ENCODE peak calls at places on chromosomes 7 and 10, in five cellular contexts. One of them, this sample, is unnamed.
A peak's percentile ranks its signal among the peaks of the same experiment; 100 is the strongest.

GRCh38 chr10:44240766-44241165 is 144.1 kb downstream of the CXCL12 start:
- DNase-seq in BE2C: no peak
- DNase-seq in body of pancreas: no peak
- DNase-seq in HFF-Myc: no peak
- DNase-seq in progenitor cell of endocrine pancreas: no peak
- DNase-seq in this sample: no peak

GRCh38 chr7:82609746-82610145 is 166.2 kb upstream of the CACNA2D1 start:
- DNase-seq in BE2C: no peak
- DNase-seq in body of pancreas: no peak
- DNase-seq in HFF-Myc: no peak
- DNase-seq in progenitor cell of endocrine pancreas: no peak
- DNase-seq in this sample: no peak

GRCh38 chr7:513521-514166 is 6.0 kb downstream of the PDGFA start:
- DNase-seq in BE2C: no peak
- DNase-seq in body of pancreas: no peak
- DNase-seq in HFF-Myc: no peak
- DNase-seq in progenitor cell of endocrine pancreas: no peak
- DNase-seq in this sample: peak; percentile 47

GRCh38 chr7:2251841-2252771 is 10.1 kb downstream of the NUDT1 start:
- DNase-seq in BE2C: no peak
- DNase-seq in body of pancreas: no peak
- DNase-seq in HFF-Myc: no peak
- DNase-seq in progenitor cell of endocrine pancreas: no peak
- DNase-seq in this sample: no peak

GRCh38 chr10:113485801-113486200 is 67.1 kb upstream of the HABP2 start:
- DNase-seq in BE2C: no peak
- DNase-seq in body of pancreas: no peak
- DNase-seq in HFF-Myc: no peak
- DNase-seq in progenitor cell of endocrine pancreas: no peak
- DNase-seq in this sample: no peak

GRCh38 chr7:157405914-157406810 is 69.4 kb downstream of the DNAJB6 start:
- DNase-seq in BE2C: peak; percentile 74
- DNase-seq in body of pancreas: no peak
- DNase-seq in HFF-Myc: no peak
- DNase-seq in progenitor cell of endocrine pancreas: no peak
- DNase-seq in this sample: no peak

GRCh38 chr7:146826338-146826737 is 709.7 kb downstream of the CNTNAP2 start:
- DNase-seq in BE2C: no peak
- DNase-seq in body of pancreas: no peak
- DNase-seq in HFF-Myc: no peak
- DNase-seq in progenitor cell of endocrine pancreas: no peak
- DNase-seq in this sample: no peak

GRCh38 chr10:6383099-6383812 is 180.5 kb downstream of the PFKFB3 start:
- DNase-seq in BE2C: no peak
- DNase-seq in body of pancreas: peak; percentile 34
- DNase-seq in HFF-Myc: no peak
- DNase-seq in progenitor cell of endocrine pancreas: no peak
- DNase-seq in this sample: no peak

GRCh38 chr10:90787906-90788491 is 69.8 kb downstream of the HTR7 start:
- DNase-seq in BE2C: peak; percentile 28
- DNase-seq in body of pancreas: peak; percentile 34
- DNase-seq in HFF-Myc: no peak
- DNase-seq in progenitor cell of endocrine pancreas: peak; percentile 27
- DNase-seq in this sample: peak; percentile 67

GRCh38 chr10:63798599-63799498 is 277.6 kb downstream of the REEP3 start:
- DNase-seq in BE2C: no peak
- DNase-seq in body of pancreas: peak; percentile 73
- DNase-seq in HFF-Myc: peak; percentile 27
- DNase-seq in progenitor cell of endocrine pancreas: no peak
- DNase-seq in this sample: peak; percentile 90

GRCh38 chr10:79483948-79484347 is 28.4 kb upstream of the EIF5AL1 start:
- DNase-seq in BE2C: no peak
- DNase-seq in body of pancreas: no peak
- DNase-seq in HFF-Myc: peak; percentile 91
- DNase-seq in progenitor cell of endocrine pancreas: no peak
- DNase-seq in this sample: no peak

DNA sequence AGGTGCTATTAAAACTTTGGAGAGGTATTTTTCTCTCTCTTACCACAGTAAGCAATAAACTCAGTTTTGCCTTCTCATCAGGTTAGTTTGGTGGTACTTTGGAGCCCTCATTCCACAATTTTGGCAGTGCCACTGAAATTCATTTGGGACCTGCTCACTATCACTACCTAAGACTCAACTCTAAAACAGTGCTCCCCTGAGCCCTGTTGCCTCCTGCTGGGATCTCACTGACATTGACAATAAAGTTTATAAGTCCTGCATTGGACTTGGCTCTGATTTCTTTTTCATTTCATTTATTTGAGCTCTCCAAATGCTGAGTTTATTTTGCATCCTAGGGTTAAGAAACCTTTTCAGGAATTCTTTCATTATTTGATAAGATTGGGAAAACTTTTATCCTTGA is 130.8 kb upstream of the HPS1 start:
- DNase-seq in BE2C: no peak
- DNase-seq in body of pancreas: no peak
- DNase-seq in HFF-Myc: no peak
- DNase-seq in progenitor cell of endocrine pancreas: no peak
- DNase-seq in this sample: no peak
- TF ChIP-seq CTCF in BE2C: no peak
- TF ChIP-seq CTCF in body of pancreas: no peak
- TF ChIP-seq CTCF in HFF-Myc: no peak
- TF ChIP-seq CTCF in progenitor cell of endocrine pancreas: no peak
- TF ChIP-seq CTCF in this sample: no peak

GRCh38 chr10:88063861-88064521 is 200.6 kb downstream of the PTEN start:
- DNase-seq in BE2C: no peak
- DNase-seq in body of pancreas: no peak
- DNase-seq in HFF-Myc: no peak
- DNase-seq in progenitor cell of endocrine pancreas: no peak
- DNase-seq in this sample: no peak
- TF ChIP-seq CTCF in BE2C: no peak
- TF ChIP-seq CTCF in body of pancreas: no peak
- TF ChIP-seq CTCF in HFF-Myc: no peak
- TF ChIP-seq CTCF in progenitor cell of endocrine pancreas: no peak
- TF ChIP-seq CTCF in this sample: no peak

DNA sequence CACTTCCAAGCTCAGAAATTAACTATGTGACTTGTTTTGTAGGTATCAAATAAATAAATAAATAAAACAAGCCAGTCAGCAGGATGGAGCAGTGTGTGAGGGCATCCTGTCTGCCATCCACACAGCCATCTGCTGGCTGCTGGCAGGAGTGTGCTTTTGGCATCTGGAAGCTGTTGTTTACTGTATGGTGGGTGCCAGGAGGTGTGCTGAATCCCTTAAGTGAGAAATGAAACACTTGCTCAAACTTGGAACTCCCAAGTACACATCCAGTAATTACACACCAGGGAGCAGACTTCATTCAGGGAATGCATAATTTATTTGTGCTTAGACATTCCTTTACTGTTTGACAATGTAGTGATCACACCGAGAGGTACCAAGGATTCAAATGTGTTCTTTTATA is 16.9 kb upstream of the TAX1BP1 start:
- DNase-seq in BE2C: no peak
- DNase-seq in body of pancreas: peak; percentile 74
- DNase-seq in HFF-Myc: no peak
- DNase-seq in progenitor cell of endocrine pancreas: no peak
- DNase-seq in this sample: peak; percentile 40
- TF ChIP-seq CTCF in BE2C: peak; percentile 20
- TF ChIP-seq CTCF in body of pancreas: peak; percentile 24
- TF ChIP-seq CTCF in HFF-Myc: peak; percentile 23
- TF ChIP-seq CTCF in progenitor cell of endocrine pancreas: no peak
- TF ChIP-seq CTCF in this sample: peak; percentile 48

GRCh38 chr7:105133986-105134655 is 120.1 kb downstream of the KMT2E start:
- DNase-seq in BE2C: no peak
- DNase-seq in body of pancreas: no peak
- DNase-seq in HFF-Myc: no peak
- DNase-seq in progenitor cell of endocrine pancreas: no peak
- DNase-seq in this sample: no peak

GRCh38 chr7:105137898-105138297 is 123.9 kb downstream of the KMT2E start:
- DNase-seq in BE2C: no peak
- DNase-seq in body of pancreas: no peak
- DNase-seq in HFF-Myc: no peak
- DNase-seq in progenitor cell of endocrine pancreas: no peak
- DNase-seq in this sample: no peak

GRCh38 chr7:105133358-105133757 is 119.4 kb downstream of the KMT2E start:
- DNase-seq in BE2C: no peak
- DNase-seq in body of pancreas: no peak
- DNase-seq in HFF-Myc: no peak
- DNase-seq in progenitor cell of endocrine pancreas: no peak
- DNase-seq in this sample: no peak

GRCh38 chr7:105139381-105139780 is 125.4 kb downstream of the KMT2E start:
- DNase-seq in BE2C: no peak
- DNase-seq in body of pancreas: no peak
- DNase-seq in HFF-Myc: no peak
- DNase-seq in progenitor cell of endocrine pancreas: no peak
- DNase-seq in this sample: no peak

GRCh38 chr7:105136221-105136620 is 122.2 kb downstream of the KMT2E start:
- DNase-seq in BE2C: no peak
- DNase-seq in body of pancreas: no peak
- DNase-seq in HFF-Myc: no peak
- DNase-seq in progenitor cell of endocrine pancreas: no peak
- DNase-seq in this sample: no peak
- TF ChIP-seq CTCF in BE2C: peak; percentile 19
- TF ChIP-seq CTCF in body of pancreas: no peak
- TF ChIP-seq CTCF in HFF-Myc: no peak
- TF ChIP-seq CTCF in progenitor cell of endocrine pancreas: no peak
- TF ChIP-seq CTCF in this sample: peak; percentile 6

DNA sequence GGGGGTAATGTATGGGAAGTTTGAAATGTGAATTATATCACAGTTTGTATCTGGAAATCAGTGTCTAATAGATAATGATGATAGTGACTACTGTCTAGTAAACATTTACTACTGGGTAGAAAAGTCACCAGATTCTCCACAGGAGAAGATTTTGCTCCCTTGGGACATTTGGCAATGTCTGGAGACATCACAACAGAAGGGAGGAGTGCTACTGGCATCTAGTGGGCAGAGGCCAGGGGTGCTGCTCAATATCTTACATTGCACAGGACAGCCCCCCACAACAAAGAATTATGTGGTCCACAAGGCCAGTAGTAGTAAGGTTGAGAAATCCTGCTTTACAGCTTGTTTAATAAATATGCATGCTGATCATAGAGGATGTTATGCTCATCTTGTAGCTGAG is 92.3 kb upstream of the PRPS1L1 start:
- DNase-seq in BE2C: no peak
- DNase-seq in body of pancreas: no peak
- DNase-seq in HFF-Myc: no peak
- DNase-seq in progenitor cell of endocrine pancreas: no peak
- DNase-seq in this sample: peak; percentile 24
- TF ChIP-seq CTCF in BE2C: peak; percentile 30
- TF ChIP-seq CTCF in body of pancreas: no peak
- TF ChIP-seq CTCF in HFF-Myc: peak; percentile 32
- TF ChIP-seq CTCF in progenitor cell of endocrine pancreas: peak; percentile 41
- TF ChIP-seq CTCF in this sample: peak; percentile 48

GRCh38 chr7:17944720-17945119 is 4.4 kb upstream of the SNX13 start:
- DNase-seq in BE2C: no peak
- DNase-seq in body of pancreas: no peak
- DNase-seq in HFF-Myc: no peak
- DNase-seq in progenitor cell of endocrine pancreas: no peak
- DNase-seq in this sample: no peak
- TF ChIP-seq CTCF in BE2C: no peak
- TF ChIP-seq CTCF in body of pancreas: no peak
- TF ChIP-seq CTCF in HFF-Myc: no peak
- TF ChIP-seq CTCF in progenitor cell of endocrine pancreas: peak; percentile 31
- TF ChIP-seq CTCF in this sample: peak; percentile 18